ENCODE peak calls at places on chromosomes 5 and 9, in nine cellular contexts. U is epithelial cell of esophagus, G is brain microvascular endothelial cell, J is DND-41, C is cardiac muscle cell, V is tibial nerve, B is esophagus squamous epithelium, W is AG10803, K is ovary. E is an unnamed sample.

GRCh38 chr9:36781532-36781931 is 208.8 kb downstream of the MELK start:
- DNase-seq in U (peak; percentile 31), G (no peak), J (no peak), C (no peak), V (no peak), B (no peak), W (no peak), K (peak; percentile 42), E (no peak)

GRCh38 chr5:122576266-122577016 is 198.4 kb upstream of the SNX2 start:
- DNase-seq in U (no peak), G (peak; percentile 19), J (no peak), C (no peak), V (no peak), B (no peak), W (peak; percentile 1), K (no peak), E (no peak)

GRCh38 chr5:141506381-141507155 is 17.7 kb downstream of the PCDHGC5 start:
- DNase-seq in U (no peak), G (no peak), J (no peak), C (no peak), V (no peak), B (no peak), W (no peak), K (no peak), E (no peak)

GRCh38 chr9:106947097-106947496 is 84.1 kb downstream of the ZNF462 start:
- DNase-seq in U (no peak), G (peak; percentile 60), J (no peak), C (no peak), V (no peak), B (no peak), W (no peak), K (no peak), E (no peak)

GRCh38 chr5:142215915-142216681 is 107.5 kb downstream of the NDFIP1 start:
- DNase-seq in U (peak; percentile 88), G (peak; percentile 97), J (no peak), C (no peak), V (peak; percentile 60), B (no peak), W (peak; percentile 98), K (peak; percentile 64), E (no peak)

GRCh38 chr5:159450417-159450816 is 120.1 kb upstream of the IL12B start:
- DNase-seq in U (no peak), G (no peak), J (no peak), C (no peak), V (no peak), B (no peak), W (no peak), K (no peak), E (no peak)

GRCh38 chr9:130854835-130855234 is 19.8 kb downstream of the ABL1 start:
- DNase-seq in U (no peak), G (no peak), J (no peak), C (no peak), V (no peak), B (no peak), W (no peak), K (no peak), E (no peak)

GRCh38 chr9:15253197-15253596 is 53.8 kb downstream of the TTC39B start:
- DNase-seq in U (peak; percentile 17), G (peak; percentile 57), J (no peak), C (no peak), V (no peak), B (no peak), W (peak; percentile 60), K (no peak), E (no peak)

GRCh38 chr9:103335461-103335860 is 340.3 kb downstream of the CYLC2 start:
- DNase-seq in U (no peak), G (no peak), J (no peak), C (no peak), V (no peak), B (no peak), W (no peak), K (no peak), E (no peak)

GRCh38 chr9:97548819-97549540 is 47.5 kb downstream of the TMOD1 start:
- DNase-seq in U (no peak), G (no peak), J (no peak), C (no peak), V (no peak), B (no peak), W (no peak), K (no peak), E (no peak)

GRCh38 chr9:78031826-78032598 is 401 bp upstream of the GNAQ start:
- DNase-seq in U (peak; percentile 96), G (peak; percentile 91), J (peak; percentile 94), C (peak; percentile 93), V (peak; percentile 84), B (peak; percentile 29), W (peak; percentile 95), K (peak; percentile 92), E (peak; percentile 16)

GRCh38 chr5:88452820-88453219 is 184.2 kb upstream of the TMEM161B start:
- DNase-seq in U (peak; percentile 29), G (peak; percentile 24), J (no peak), C (peak; percentile 57), V (no peak), B (no peak), W (no peak), K (no peak), E (no peak)

GRCh38 chr9:121910491-121911040 is 182.5 kb downstream of the TTLL11 start:
- DNase-seq in U (no peak), G (no peak), J (no peak), C (no peak), V (no peak), B (no peak), W (no peak), K (no peak), E (no peak)

GRCh38 chr9:4691794-4692193 is 12.4 kb downstream of the CDC37L1 start:
- DNase-seq in U (no peak), G (no peak), J (no peak), C (no peak), V (no peak), B (no peak), W (peak; percentile 60), K (no peak), E (no peak)

GRCh38 chr5:95486185-95486584 is 68.6 kb downstream of the SKIC3 start:
- DNase-seq in U (no peak), G (no peak), J (no peak), C (no peak), V (no peak), B (no peak), W (no peak), K (no peak), E (no peak)

GRCh38 chr9:127987103-127987614 is 6.4 kb upstream of the EEIG1 start:
- DNase-seq in U (peak; percentile 66), G (no peak), J (no peak), C (no peak), V (no peak), B (no peak), W (peak; percentile 39), K (no peak), E (peak; percentile 57)

GRCh38 chr5:150484964-150485769 is 22.8 kb upstream of the NDST1 start:
- DNase-seq in U (no peak), G (no peak), J (no peak), C (no peak), V (peak; percentile 43), B (no peak), W (no peak), K (no peak), E (no peak)

GRCh38 chr9:6708732-6709131 is 49.0 kb upstream of the KDM4C start:
- DNase-seq in U (no peak), G (no peak), J (no peak), C (no peak), V (no peak), B (no peak), W (no peak), K (no peak), E (no peak)

GRCh38 chr5:113608113-113608551 is 94.6 kb downstream of the YTHDC2 start:
- DNase-seq in U (peak; percentile 6), G (no peak), J (peak; percentile 19), C (no peak), V (no peak), B (no peak), W (peak; percentile 25), K (no peak), E (no peak)

GRCh38 chr9:100573655-100574260 is 4.1 kb upstream of the CAVIN4 start:
- DNase-seq in U (no peak), G (no peak), J (no peak), C (no peak), V (no peak), B (no peak), W (peak; percentile 12), K (no peak), E (no peak)

GRCh38 chr9:77457916-77458592 is 190.1 kb downstream of the GNA14 start:
- DNase-seq in U (peak; percentile 77), G (peak; percentile 50), J (peak; percentile 60), C (peak; percentile 81), V (peak; percentile 39), B (no peak), W (peak; percentile 92), K (peak; percentile 55), E (peak; percentile 79)

GRCh38 chr9:128027166-128027539 is 40.0 kb downstream of the NAIF1 start:
- DNase-seq in U (no peak), G (no peak), J (no peak), C (no peak), V (no peak), B (no peak), W (peak; percentile 23), K (no peak), E (peak; percentile 40)

GRCh38 chr9:88326936-88327335 is 61.3 kb upstream of the SPIN1 start:
- DNase-seq in U (no peak), G (no peak), J (no peak), C (no peak), V (no peak), B (no peak), W (no peak), K (no peak), E (no peak)
- TF ChIP-seq CTCF in U (no peak), G (no peak), J (no peak), C (no peak), V (no peak), B (no peak), W (no peak), K (no peak), E (no peak)

GRCh38 chr5:43815504-43815903 is 212.5 kb downstream of the NNT start:
- DNase-seq in U (no peak), G (no peak), J (no peak), C (no peak), V (no peak), B (no peak), W (no peak), K (no peak), E (no peak)
- H3K4me3 ChIP-seq in U (no peak overlapping the region), G (no peak overlapping the region), J (no peak overlapping the region), C (no peak overlapping the region), V (no peak overlapping the region), B (no peak overlapping the region), W (no peak overlapping the region), K (no peak overlapping the region), E (no peak overlapping the region)

GRCh38 chr9:135975834-135976233 is 14.7 kb upstream of the UBAC1 start:
- DNase-seq in U (no peak), G (no peak), J (no peak), C (no peak), V (no peak), B (no peak), W (no peak), K (no peak), E (no peak)
- TF ChIP-seq CTCF in U (no peak), G (peak; percentile 21), J (no peak), C (no peak), V (no peak), B (no peak), W (no peak), K (no peak), E (no peak)

DNA sequence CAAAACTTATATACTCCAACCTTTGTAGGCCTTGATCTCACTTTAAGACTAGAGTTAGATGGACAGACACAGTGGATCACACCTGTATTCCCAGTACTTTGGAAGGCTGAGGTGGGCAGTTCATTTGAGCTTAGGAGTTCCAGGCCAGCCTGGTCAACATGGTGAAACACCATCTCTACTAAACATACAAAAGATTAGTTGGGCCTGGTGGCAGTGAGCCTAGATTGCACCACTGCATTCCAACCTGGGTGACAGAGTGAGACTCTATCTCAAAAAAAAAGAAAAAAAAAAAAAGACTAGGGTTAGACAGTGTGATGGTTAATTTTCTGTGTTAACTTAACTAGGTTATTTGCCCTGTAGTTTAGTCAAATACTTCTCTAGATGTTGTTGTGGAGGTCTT is 74.1 kb downstream of the CFAP95 start:
- DNase-seq in U (no peak), G (no peak), J (no peak), C (no peak), V (no peak), B (no peak), W (no peak), K (no peak), E (no peak)
- H3K4me3 ChIP-seq in U (no peak overlapping the region), G (no peak overlapping the region), J (no peak overlapping the region), C (no peak overlapping the region), V (no peak overlapping the region), B (no peak overlapping the region), W (no peak overlapping the region), K (no peak overlapping the region), E (no peak overlapping the region)

E was measured in GM12865.